ENCODE peak calls at places on chromosomes 13 and 19, in ten cellular contexts. Q is mesenchymal stem cell; N is lower leg skin; Z is uterus; U is NT2/D1; R is heart left ventricle; V is AG04450; Y is NB4; D is CD8-positive, alpha-beta T cell; L is cardiac fibroblast. E is an unnamed sample.

GRCh38 chr19:10155834-10156233 is 36.1 kb upstream of the EIF3G start:
- DNase-seq in V (no peak), R (no peak), Z (no peak), D (no peak), N (no peak), Y (peak), U (no peak), Q (no peak), L (peak), E (no peak)

GRCh38 chr13:37369618-37370017 is 228.9 kb downstream of the POSTN start:
- DNase-seq in Z (no peak), L (peak), D (no peak), N (no peak), Q (peak), U (no peak), V (peak), R (no peak), Y (no peak), E (no peak)

GRCh38 chr13:88068975-88069374 is 397.8 kb downstream of the SLITRK5 start:
- DNase-seq in Y (peak), Z (no peak), L (no peak), U (peak), Q (no peak), R (no peak), N (no peak), V (no peak), D (no peak), E (peak)

GRCh38 chr13:53719281-53719680 is 690.7 kb downstream of the OLFM4 start:
- DNase-seq in Y (no peak), R (no peak), Z (no peak), V (no peak), L (no peak), D (no peak), U (no peak), N (no peak), Q (no peak), E (no peak)

GRCh38 chr19:40804783-40805242 is 5.8 kb downstream of the EGLN2 start:
- DNase-seq in D (peak), Z (no peak), V (no peak), U (no peak), L (no peak), R (no peak), Y (no peak), N (no peak), Q (no peak), E (no peak)

GRCh38 chr13:40438999-40439797 is 227.2 kb downstream of the FOXO1 start:
- DNase-seq in L (peak), V (no peak), Q (peak), Z (peak), R (no peak), D (no peak), Y (no peak), N (no peak), U (no peak), E (no peak)

GRCh38 chr13:106415971-106416370 is 119.5 kb downstream of the EFNB2 start:
- DNase-seq in Z (no peak), R (no peak), Q (no peak), U (no peak), Y (no peak), N (no peak), D (no peak), V (no peak), L (no peak), E (no peak)

GRCh38 chr19:46704379-46705076 is 12.4 kb downstream of the PRKD2 start:
- DNase-seq in R (peak), U (no peak), Q (peak), N (peak), Z (peak), V (no peak), D (peak), Y (peak), L (peak), E (peak)

GRCh38 chr13:76965759-76966421 is 17.6 kb downstream of the ACOD1 start:
- DNase-seq in U (no peak), N (peak), Z (peak), Y (no peak), L (peak), D (no peak), Q (peak), R (peak), V (peak), E (no peak)

GRCh38 chr13:48559638-48560320 is 26.9 kb upstream of the RCBTB2 start:
- DNase-seq in R (no peak), D (no peak), N (no peak), Y (no peak), U (no peak), Q (no peak), L (peak), V (no peak), Z (no peak), E (no peak)

GRCh38 chr13:39012608-39013007 is 22.0 kb upstream of the STOML3 start:
- DNase-seq in Z (no peak), V (no peak), D (no peak), N (no peak), L (no peak), U (no peak), R (no peak), Q (no peak), Y (peak), E (no peak)

GRCh38 chr19:5514001-5514400 is 53.8 kb downstream of the TINCR start:
- DNase-seq in N (no peak), R (no peak), U (no peak), V (no peak), Y (no peak), L (no peak), Z (no peak), D (no peak), Q (no peak), E (no peak)

GRCh38 chr13:43470610-43471009 is 316.2 kb downstream of the ENOX1 start:
- DNase-seq in D (no peak), N (no peak), U (no peak), V (no peak), Y (no peak), Z (no peak), L (no peak), R (no peak), Q (no peak), E (no peak)

GRCh38 chr13:36706755-36707154 is 32.9 kb downstream of the SERTM1 start:
- DNase-seq in U (no peak), N (no peak), Q (no peak), D (no peak), Z (no peak), R (no peak), L (peak), Y (no peak), V (peak), E (no peak)

GRCh38 chr19:56139847-56140582 is 1.1 kb upstream of the ZNF444 start:
- DNase-seq in R (no peak), Q (peak), Z (no peak), L (peak), U (no peak), Y (peak), D (no peak), N (no peak), V (no peak), E (no peak)

GRCh38 chr13:49444517-49445395 is 682 bp downstream of the SETDB2 start:
- DNase-seq in D (peak), R (no peak), V (no peak), Q (peak), L (peak), U (no peak), Y (peak), Z (peak), N (peak), E (peak)

GRCh38 chr19:5054551-5055456 is 85.9 kb downstream of the KDM4B start:
- DNase-seq in R (peak), N (no peak), Q (no peak), Y (no peak), D (no peak), V (no peak), Z (no peak), L (no peak), U (no peak), E (no peak)

GRCh38 chr19:35002037-35002535 is 2.0 kb downstream of the GRAMD1A start:
- DNase-seq in D (no peak), V (no peak), N (no peak), Y (no peak), R (no peak), Q (no peak), L (no peak), Z (no peak), U (no peak), E (no peak)

DNA sequence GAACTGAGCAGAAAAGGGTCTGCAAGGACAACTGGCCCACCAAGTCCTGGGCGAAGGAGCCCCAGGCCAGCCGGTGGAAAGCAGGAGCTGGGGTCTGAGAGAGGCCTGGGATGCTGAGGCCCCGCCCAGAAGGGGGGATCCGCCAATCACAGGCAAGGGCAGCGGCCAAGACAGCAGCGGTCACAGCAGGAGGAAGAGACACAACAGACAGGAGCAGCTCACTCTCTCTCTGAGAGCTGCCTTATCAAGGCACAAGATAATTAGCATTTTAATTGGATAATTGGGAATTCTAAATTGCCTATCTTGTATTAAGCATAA is 46.2 kb downstream of the CEBPG start:
- DNase-seq in N (no peak), V (no peak), Q (no peak), R (no peak), U (no peak), D (no peak), Y (no peak), Z (no peak), L (no peak), E (no peak)
- H3K4me3 ChIP-seq in N (no peak), V (no peak), Q (no peak), R (no peak), U (no peak), D (no peak), Y (no peak), Z (no peak), L (no peak), E (no peak)

GRCh38 chr19:16957855-16958254 is 68.8 kb downstream of the CPAMD8 start:
- DNase-seq in Y (no peak), N (no peak), R (no peak), V (no peak), U (no peak), L (no peak), D (no peak), Z (no peak), Q (no peak), E (no peak)

GRCh38 chr19:16951529-16951928 is 62.7 kb downstream of the F2RL3 start:
- DNase-seq in D (no peak), Y (no peak), U (no peak), R (no peak), Z (no peak), N (no peak), Q (no peak), V (no peak), L (no peak), E (no peak)

GRCh38 chr19:16952046-16952445 is 63.2 kb downstream of the F2RL3 start:
- DNase-seq in Y (no peak), L (no peak), U (no peak), Z (no peak), V (no peak), D (no peak), R (no peak), Q (no peak), N (no peak), E (no peak)

GRCh38 chr19:16957151-16957662 is 68.4 kb downstream of the F2RL3 start:
- DNase-seq in V (no peak), Y (peak), N (no peak), D (no peak), L (peak), Z (no peak), Q (no peak), R (no peak), U (no peak), E (no peak)
- H3K4me3 ChIP-seq in V (no peak), Y (peak), N (no peak), D (no peak), L (no peak), Z (no peak), Q (peak), R (no peak), U (no peak), E (no peak)

GRCh38 chr13:30442854-30443379 is 20.6 kb downstream of the UBE2L5 start:
- DNase-seq in U (no peak), D (no peak), N (no peak), V (no peak), Q (no peak), R (no peak), L (no peak), Y (peak), Z (no peak), E (no peak)

GRCh38 chr13:30443957-30444404 is 21.7 kb downstream of the UBE2L5 start:
- DNase-seq in R (no peak), D (no peak), Q (no peak), U (no peak), V (no peak), Z (no peak), Y (peak), L (no peak), N (no peak), E (no peak)

GRCh38 chr13:30441304-30441703 is 19.0 kb downstream of the UBE2L5 start:
- DNase-seq in R (no peak), U (no peak), Q (no peak), L (no peak), Y (no peak), Z (no peak), D (no peak), N (no peak), V (no peak), E (no peak)

DNA sequence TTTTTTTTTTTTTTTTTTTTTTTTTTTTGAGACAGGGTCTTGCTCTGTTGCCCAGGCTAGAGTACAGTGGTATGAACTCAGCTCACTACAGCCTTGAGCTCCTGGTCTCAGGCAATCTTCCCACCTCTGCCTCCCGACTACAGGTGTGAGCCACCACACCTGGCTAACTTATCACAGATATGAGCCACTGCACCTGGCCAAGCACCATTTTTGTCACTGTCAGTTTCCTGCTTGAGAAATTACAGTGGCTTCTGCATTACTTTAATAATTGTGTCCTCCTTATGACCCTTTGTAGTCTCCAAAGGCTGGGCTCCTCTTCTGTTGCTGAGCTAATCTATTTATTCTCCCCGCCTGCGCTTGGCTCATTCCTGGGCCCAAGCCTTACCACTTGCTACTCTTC is 16.0 kb downstream of the UBE2L5 start:
- DNase-seq in D (no peak), Q (no peak), R (no peak), Z (no peak), N (no peak), U (no peak), V (no peak), Y (no peak), L (no peak), E (no peak)
- H3K4me3 ChIP-seq in D (no peak), Q (no peak), R (no peak), Z (no peak), N (no peak), U (no peak), V (no peak), Y (no peak), L (no peak), E (no peak)

DNA sequence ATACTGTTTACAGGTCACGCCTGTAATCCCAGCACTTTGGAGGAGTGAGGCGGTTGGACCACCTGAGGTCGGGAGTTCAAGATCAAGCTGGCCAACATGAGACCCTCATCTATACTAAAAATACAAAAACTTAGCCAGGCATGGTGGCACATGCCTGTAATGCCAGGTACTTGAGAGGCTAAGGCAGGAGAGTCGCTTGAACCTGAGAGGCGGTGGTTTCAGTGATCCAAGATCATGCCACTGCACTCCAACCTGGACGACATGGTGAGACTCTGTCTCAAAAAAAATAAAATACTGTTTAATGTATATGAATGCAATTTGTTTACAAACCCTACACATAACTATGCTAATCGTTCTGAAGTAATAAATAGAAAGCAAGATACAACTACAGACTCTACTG is 102.4 kb downstream of the ZNF486 start:
- DNase-seq in R (no peak), D (no peak), U (no peak), Y (no peak), V (no peak), N (no peak), L (no peak), Z (no peak), Q (no peak), E (no peak)
- H3K4me3 ChIP-seq in R (no peak), D (no peak), U (no peak), Y (no peak), V (no peak), N (no peak), L (no peak), Z (no peak), Q (no peak), E (no peak)

GRCh38 chr19:920051-920857 is 3.1 kb downstream of the KISS1R start:
- DNase-seq in R (no peak), L (peak), V (no peak), Y (peak), N (no peak), U (no peak), Z (no peak), Q (peak), D (peak), E (no peak)

GRCh38 chr19:917323-918151 is at the start of gene KISS1R:
- DNase-seq in L (peak), U (peak), Z (no peak), R (no peak), Y (peak), D (peak), N (no peak), V (no peak), Q (peak), E (peak)

GRCh38 chr19:918481-919156 is 1.5 kb downstream of the KISS1R start:
- DNase-seq in V (no peak), Y (no peak), Q (no peak), D (no peak), U (no peak), L (no peak), Z (no peak), R (no peak), N (no peak), E (no peak)

GRCh38 chr19:918152-918437 is 962 bp downstream of the KISS1R start:
- DNase-seq in R (no peak), L (no peak), D (no peak), N (no peak), Q (no peak), Y (no peak), U (no peak), V (no peak), Z (no peak), E (no peak)

DNA sequence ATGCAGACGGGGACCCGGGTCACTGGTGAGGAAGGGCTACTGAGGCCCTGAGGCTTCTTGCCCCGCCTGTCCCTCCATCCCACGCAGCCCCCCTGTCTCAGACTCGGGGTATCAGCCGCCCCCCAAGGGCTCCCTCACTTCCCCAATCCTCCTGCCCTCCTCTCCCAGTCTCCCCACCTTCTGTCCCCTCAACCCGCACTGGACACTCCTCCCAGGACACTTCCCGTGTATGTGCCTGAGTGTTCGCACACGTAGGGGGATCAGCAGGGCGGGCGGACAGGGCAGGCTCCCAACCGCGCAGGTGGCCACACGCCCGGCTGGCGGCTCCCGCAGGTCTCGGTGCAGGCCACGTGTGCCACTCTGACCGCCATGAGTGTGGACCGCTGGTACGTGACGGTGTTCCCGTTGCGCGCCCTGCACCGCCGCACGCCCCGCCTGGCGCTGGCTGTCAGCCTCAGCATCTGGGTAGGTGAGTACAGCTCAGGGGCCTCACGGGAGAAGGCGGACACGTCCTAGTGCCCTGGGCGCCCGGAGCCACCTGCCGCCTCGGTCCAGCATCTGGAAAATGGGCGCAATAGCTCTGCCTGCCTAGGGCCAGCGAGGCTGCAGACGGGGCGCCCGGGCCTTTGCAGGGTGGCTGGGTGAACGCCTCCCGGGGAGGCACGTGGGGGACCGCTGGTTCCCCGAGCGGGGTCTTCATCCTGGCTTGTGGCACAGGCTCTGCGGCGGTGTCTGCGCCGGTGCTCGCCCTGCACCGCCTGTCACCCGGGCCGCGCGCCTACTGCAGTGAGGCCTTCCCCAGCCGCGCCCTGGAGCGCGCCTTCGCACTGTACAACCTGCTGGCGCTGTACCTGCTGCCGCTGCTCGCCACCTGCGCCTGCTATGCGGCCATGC is 2.3 kb downstream of the KISS1R start:
- DNase-seq in R (no peak), U (no peak), Q (no peak), V (no peak), L (no peak), N (no peak), Y (no peak), Z (no peak), D (no peak), E (no peak)
- H3K4me3 ChIP-seq in R (peak), U (peak), Q (no peak), V (no peak), L (no peak), N (no peak), Y (no peak), Z (no peak), D (peak), E (peak)

GRCh38 chr13:95404141-95404882 is 103.1 kb upstream of the ABCC4 start:
- DNase-seq in D (peak), Z (peak), Q (peak), R (peak), L (peak), Y (peak), V (peak), U (peak), N (peak), E (peak)
- H3K4me3 ChIP-seq in D (peak), Z (no peak), Q (peak), R (peak), L (peak), Y (no peak), V (peak), U (peak), N (no peak), E (peak)

GRCh38 chr19:36010402-36010801 is 1.8 kb upstream of the SYNE4 start:
- DNase-seq in V (no peak), D (no peak), L (no peak), Z (no peak), Q (no peak), R (no peak), N (no peak), U (no peak), Y (no peak), E (no peak)

GRCh38 chr19:36009220-36009619 is 607 bp upstream of the SYNE4 start:
- DNase-seq in D (peak), U (no peak), Y (peak), Z (peak), R (peak), L (peak), N (no peak), V (peak), Q (peak), E (no peak)

GRCh38 chr19:36006955-36007354 is 1.7 kb downstream of the SYNE4 start:
- DNase-seq in Z (no peak), R (no peak), U (no peak), Y (no peak), V (no peak), N (no peak), D (no peak), L (no peak), Q (no peak), E (no peak)

GRCh38 chr19:36008336-36008978 is at the start of gene SYNE4:
- DNase-seq in D (no peak), V (no peak), Q (no peak), L (no peak), U (no peak), R (no peak), N (no peak), Y (no peak), Z (no peak), E (no peak)

GRCh38 chr19:36009633-36010379 is 1.2 kb upstream of the SYNE4 start:
- DNase-seq in Y (no peak), L (no peak), Z (no peak), V (no peak), U (no peak), N (no peak), D (no peak), R (no peak), Q (no peak), E (no peak)
- H3K4me3 ChIP-seq in Y (peak), L (peak), Z (peak), V (peak), U (peak), N (no peak), D (peak), R (peak), Q (peak), E (no peak)

GRCh38 chr19:33388231-33388816 is 14.8 kb downstream of the CEBPG start:
- DNase-seq in L (no peak), Q (no peak), Z (no peak), R (no peak), V (no peak), U (no peak), N (no peak), Y (no peak), D (no peak), E (no peak)
- H3K4me3 ChIP-seq in L (no peak), Q (peak), Z (no peak), R (no peak), V (no peak), U (no peak), N (no peak), Y (no peak), D (no peak), E (no peak)

GRCh38 chr13:114128624-114129522 is 3.5 kb downstream of the RASA3 start:
- DNase-seq in V (peak), D (peak), Q (peak), R (peak), N (peak), L (peak), U (no peak), Y (peak), Z (peak), E (no peak)
- H3K4me3 ChIP-seq in V (peak), D (peak), Q (peak), R (peak), N (no peak), L (peak), U (no peak), Y (peak), Z (peak), E (no peak)

GRCh38 chr19:18020212-18021067 is 12.5 kb downstream of the ARRDC2 start:
- DNase-seq in D (peak), U (no peak), Q (peak), L (peak), N (peak), R (peak), Y (no peak), Z (peak), V (no peak), E (no peak)
- H3K4me3 ChIP-seq in D (no peak), U (no peak), Q (no peak), L (no peak), N (no peak), R (no peak), Y (no peak), Z (no peak), V (no peak), E (no peak)